ENCODE peak calls at places on chromosome 16, in four cellular contexts. Q is astrocyte, N is cardiac muscle cell, S is GM23338. V is an unnamed sample.

GRCh38 chr16:2810651-2811050 is 6.4 kb upstream of the PRSS21 start:
- DNase-seq in Q (no peak), N (no peak), S (no peak), V (no peak)

GRCh38 chr16:30092373-30093010 is 768 bp upstream of the TBX6 start:
- DNase-seq in Q (peak; percentile 45), N (peak; percentile 84), S (peak; percentile 94), V (peak; percentile 42)

GRCh38 chr16:87347932-87348615 is 30.9 kb upstream of the C16orf95 start:
- DNase-seq in Q (no peak), N (no peak), S (peak; percentile 34), V (no peak)

GRCh38 chr16:71854369-71854948 is 8.7 kb downstream of the ATXN1L start:
- DNase-seq in Q (no peak), N (no peak), S (no peak), V (no peak)

GRCh38 chr16:56847173-56847948 is 17.6 kb upstream of the SLC12A3 start:
- DNase-seq in Q (no peak), N (no peak), S (no peak), V (no peak)

GRCh38 chr16:1903220-1903574 is 15.0 kb downstream of the HS3ST6 start:
- DNase-seq in Q (no peak), N (no peak), S (no peak), V (no peak)

GRCh38 chr16:67666032-67666537 is 465 bp downstream of the ENKD1 start:
- DNase-seq in Q (no peak), N (peak; percentile 54), S (peak; percentile 77), V (no peak)

GRCh38 chr16:29317269-29317668 is 89.2 kb downstream of the NPIPB11 start:
- DNase-seq in Q (no peak), N (no peak), S (no peak), V (no peak)

GRCh38 chr16:9139965-9140364 is 48.5 kb downstream of the HAPSTR1 start:
- DNase-seq in Q (no peak), N (peak; percentile 38), S (peak; percentile 86), V (no peak)

GRCh38 chr16:81491522-81492188 is 47.0 kb downstream of the CMIP start:
- DNase-seq in Q (peak; percentile 43), N (peak; percentile 49), S (no peak), V (no peak)

GRCh38 chr16:77223184-77223583 is 24.0 kb downstream of the SYCE1L start:
- DNase-seq in Q (no peak), N (no peak), S (peak; percentile 87), V (no peak)

GRCh38 chr16:87840462-87840978 is 28.8 kb downstream of the SLC7A5 start:
- DNase-seq in Q (no peak), N (no peak), S (no peak), V (no peak)

GRCh38 chr16:69709456-69710084 is 16.8 kb downstream of the NQO1 start:
- DNase-seq in Q (peak; percentile 51), N (peak; percentile 81), S (peak; percentile 85), V (no peak)

GRCh38 chr16:53404959-53405358 is 29.3 kb upstream of the RBL2 start:
- DNase-seq in Q (no peak), N (no peak), S (no peak), V (no peak)

GRCh38 chr16:89925596-89926079 is 2.5 kb downstream of the TUBB3 start:
- DNase-seq in Q (no peak), N (no peak), S (peak; percentile 64), V (no peak)

GRCh38 chr16:56419740-56420548 is 5.4 kb downstream of the AMFR start:
- DNase-seq in Q (no peak), N (no peak), S (peak; percentile 4), V (no peak)

GRCh38 chr16:52680993-52681392 is 134.1 kb upstream of the TOX3 start:
- DNase-seq in Q (no peak), N (no peak), S (no peak), V (no peak)

GRCh38 chr16:82715833-82716232 is 89.1 kb downstream of the CDH13 start:
- DNase-seq in Q (no peak), N (peak; percentile 12), S (no peak), V (no peak)

GRCh38 chr16:12519986-12520385 is 283.7 kb downstream of the CPPED1 start:
- DNase-seq in Q (no peak), N (no peak), S (no peak), V (no peak)

GRCh38 chr16:23384878-23385277 is 68.1 kb downstream of the COG7 start:
- DNase-seq in Q (peak; percentile 40), N (no peak), S (no peak), V (no peak)

GRCh38 chr16:12392585-12393089 is 411.1 kb downstream of the CPPED1 start:
- DNase-seq in Q (no peak), N (no peak), S (no peak), V (no peak)

GRCh38 chr16:82456683-82457082 is 170.1 kb upstream of the CDH13 start:
- DNase-seq in Q (peak; percentile 41), N (peak; percentile 65), S (peak; percentile 82), V (peak; percentile 19)

GRCh38 chr16:30740364-30741251 is 7.6 kb upstream of the PHKG2 start:
- DNase-seq in Q (peak; percentile 69), N (peak; percentile 86), S (peak; percentile 72), V (no peak)

GRCh38 chr16:88969361-88969831 is 7.6 kb downstream of the CBFA2T3 start:
- DNase-seq in Q (no peak), N (no peak), S (no peak), V (no peak)

GRCh38 chr16:46763147-46763546 is 15.0 kb upstream of the MYLK3 start:
- DNase-seq in Q (peak; percentile 17), N (peak; percentile 24), S (no peak), V (peak; percentile 16)

GRCh38 chr16:57677622-57678369 is 9.7 kb downstream of the ADGRG3 start:
- DNase-seq in Q (no peak), N (no peak), S (no peak), V (no peak)

GRCh38 chr16:84138824-84139627 is 6.0 kb downstream of the HSDL1 start:
- DNase-seq in Q (peak; percentile 54), N (no peak), S (peak; percentile 49), V (no peak)

GRCh38 chr16:84137287-84137686 is 7.7 kb downstream of the HSDL1 start:
- DNase-seq in Q (no peak), N (no peak), S (no peak), V (no peak)

GRCh38 chr16:84137769-84138357 is 7.1 kb downstream of the HSDL1 start:
- DNase-seq in Q (no peak), N (no peak), S (no peak), V (no peak)

GRCh38 chr16:84139628-84140258 is 5.2 kb downstream of the HSDL1 start:
- DNase-seq in Q (no peak), N (no peak), S (no peak), V (no peak)

GRCh38 chr16:84138500-84138823 is 6.5 kb downstream of the HSDL1 start:
- DNase-seq in Q (no peak), N (no peak), S (no peak), V (no peak)
- H3K27ac ChIP-seq in Q (no peak overlapping the region), N (peak overlapping the region; percentile 97), S (peak overlapping the region; percentile 53), V (no peak overlapping the region)

DNA sequence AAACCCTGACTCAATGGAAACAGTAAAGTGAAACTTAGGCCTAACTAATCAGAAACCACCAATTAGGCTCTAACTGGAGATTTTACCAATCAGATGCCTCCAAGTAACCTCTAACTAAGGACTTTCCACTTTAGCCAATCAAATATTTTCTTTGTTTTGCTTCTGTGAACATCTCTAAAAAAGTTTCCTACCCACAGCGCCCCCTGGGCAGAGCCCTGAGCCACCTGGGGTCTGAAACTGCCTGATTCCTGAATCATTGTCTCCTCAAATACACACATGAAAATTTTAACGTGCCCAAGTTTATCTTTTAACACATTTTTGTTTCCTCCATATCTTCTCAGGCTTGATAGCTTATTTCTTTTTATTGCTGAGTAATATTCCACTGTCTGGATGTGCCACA is 19.0 kb downstream of the ADAD2 start:
- DNase-seq in Q (peak; percentile 12), N (no peak), S (peak; percentile 43), V (no peak)
- H3K27ac ChIP-seq in Q (no peak overlapping the region), N (no peak overlapping the region), S (no peak overlapping the region), V (no peak overlapping the region)

GRCh38 chr16:78463591-78463990 is 364.1 kb downstream of the WWOX start:
- DNase-seq in Q (no peak), N (no peak), S (no peak), V (no peak)
- H3K27ac ChIP-seq in Q (no peak overlapping the region), N (no peak overlapping the region), S (no peak overlapping the region), V (no peak overlapping the region)

GRCh38 chr16:49619811-49620157 is 236.1 kb downstream of the ZNF423 start:
- DNase-seq in Q (no peak), N (no peak), S (no peak), V (no peak)

GRCh38 chr16:49617710-49618330 is 238.1 kb downstream of the ZNF423 start:
- DNase-seq in Q (no peak), N (no peak), S (no peak), V (no peak)

GRCh38 chr16:49618955-49619354 is 237.0 kb downstream of the ZNF423 start:
- DNase-seq in Q (no peak), N (no peak), S (no peak), V (no peak)

GRCh38 chr16:49617016-49617569 is 238.8 kb downstream of the ZNF423 start:
- DNase-seq in Q (no peak), N (no peak), S (no peak), V (no peak)

DNA sequence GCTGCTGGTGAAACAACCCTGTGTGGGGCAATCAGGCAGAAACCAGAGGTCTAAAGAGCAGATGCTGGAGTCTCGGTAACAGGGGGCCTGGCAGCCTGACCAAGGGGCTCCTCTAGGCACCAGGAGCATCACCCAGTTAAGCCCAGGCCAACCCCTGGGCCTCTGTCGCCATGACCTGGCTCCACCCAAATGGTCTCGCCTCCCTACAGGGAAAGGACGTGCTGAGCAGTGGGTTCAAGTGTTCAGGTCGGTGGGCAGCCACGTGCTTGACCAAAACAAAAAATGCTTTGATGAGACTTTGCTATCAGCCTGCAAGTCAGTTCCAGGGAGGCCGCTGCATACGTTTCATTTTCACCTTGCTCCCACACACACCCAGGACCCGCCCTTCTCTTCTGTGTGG is 240.3 kb downstream of the ZNF423 start:
- DNase-seq in Q (no peak), N (no peak), S (no peak), V (no peak)
- H3K27ac ChIP-seq in Q (no peak overlapping the region), N (no peak overlapping the region), S (no peak overlapping the region), V (no peak overlapping the region)